ENCODE peak calls at places on chromosomes 3 and 15, in seven cellular contexts. One of them, this sample, is unnamed.

GRCh38 chr3:86987421-86987715 is 3.6 kb downstream of the VGLL3 start:
- DNase-seq in Panc1: no peak
- DNase-seq in GM23338: no peak
- DNase-seq in HepG2: no peak
- DNase-seq in A549: no peak
- DNase-seq in K562: no peak
- DNase-seq in HL-60: no peak
- DNase-seq in this sample: no peak

GRCh38 chr15:76147906-76148553 is 88.2 kb downstream of the TMEM266 start:
- DNase-seq in Panc1: peak
- DNase-seq in HL-60: peak
- DNase-seq in A549: peak
- DNase-seq in GM23338: peak
- DNase-seq in K562: peak
- DNase-seq in HepG2: no peak
- DNase-seq in this sample: peak

GRCh38 chr15:73926191-73927002 is at the start of gene LOXL1:
- DNase-seq in A549: no peak
- DNase-seq in HL-60: no peak
- DNase-seq in GM23338: peak
- DNase-seq in HepG2: peak
- DNase-seq in Panc1: no peak
- DNase-seq in K562: peak
- DNase-seq in this sample: peak

GRCh38 chr15:74272812-74273211 is 36.7 kb downstream of the CCDC33 start:
- DNase-seq in A549: no peak
- DNase-seq in HepG2: no peak
- DNase-seq in K562: no peak
- DNase-seq in Panc1: no peak
- DNase-seq in HL-60: no peak
- DNase-seq in GM23338: no peak
- DNase-seq in this sample: no peak

GRCh38 chr3:119279101-119279554 is 15.1 kb upstream of the ARHGAP31 start:
- DNase-seq in A549: peak
- DNase-seq in Panc1: no peak
- DNase-seq in HepG2: no peak
- DNase-seq in GM23338: no peak
- DNase-seq in K562: no peak
- DNase-seq in HL-60: no peak
- DNase-seq in this sample: no peak

GRCh38 chr3:51099794-51100542 is 285.1 kb upstream of the MANF start:
- DNase-seq in K562: peak
- DNase-seq in HepG2: peak
- DNase-seq in GM23338: peak
- DNase-seq in HL-60: peak
- DNase-seq in Panc1: peak
- DNase-seq in A549: peak
- DNase-seq in this sample: peak

GRCh38 chr15:44566176-44566575 is 29.2 kb downstream of the EIF3J start:
- DNase-seq in HL-60: no peak
- DNase-seq in GM23338: no peak
- DNase-seq in HepG2: no peak
- DNase-seq in A549: no peak
- DNase-seq in Panc1: no peak
- DNase-seq in K562: no peak
- DNase-seq in this sample: no peak

GRCh38 chr3:120661106-120661962 is 20.7 kb downstream of the HGD start:
- DNase-seq in A549: peak
- DNase-seq in HepG2: no peak
- DNase-seq in Panc1: no peak
- DNase-seq in HL-60: no peak
- DNase-seq in GM23338: no peak
- DNase-seq in K562: no peak
- DNase-seq in this sample: no peak

GRCh38 chr15:62606376-62607164 is 436.0 kb upstream of the TPM1 start:
- DNase-seq in HepG2: no peak
- DNase-seq in A549: peak
- DNase-seq in Panc1: no peak
- DNase-seq in HL-60: no peak
- DNase-seq in K562: no peak
- DNase-seq in GM23338: no peak
- DNase-seq in this sample: peak

GRCh38 chr3:118641608-118642007 is 393.0 kb downstream of the IGSF11 start:
- DNase-seq in A549: peak
- DNase-seq in Panc1: no peak
- DNase-seq in HL-60: no peak
- DNase-seq in HepG2: no peak
- DNase-seq in K562: no peak
- DNase-seq in GM23338: peak
- DNase-seq in this sample: no peak

GRCh38 chr3:16060945-16061344 is 113.5 kb upstream of the GALNT15 start:
- DNase-seq in Panc1: no peak
- DNase-seq in A549: peak
- DNase-seq in K562: no peak
- DNase-seq in HepG2: no peak
- DNase-seq in GM23338: no peak
- DNase-seq in HL-60: no peak
- DNase-seq in this sample: no peak

GRCh38 chr3:142987080-142987700 is 14.2 kb upstream of the U2SURP start:
- DNase-seq in Panc1: no peak
- DNase-seq in HepG2: peak
- DNase-seq in K562: no peak
- DNase-seq in HL-60: no peak
- DNase-seq in A549: peak
- DNase-seq in GM23338: peak
- DNase-seq in this sample: no peak

DNA sequence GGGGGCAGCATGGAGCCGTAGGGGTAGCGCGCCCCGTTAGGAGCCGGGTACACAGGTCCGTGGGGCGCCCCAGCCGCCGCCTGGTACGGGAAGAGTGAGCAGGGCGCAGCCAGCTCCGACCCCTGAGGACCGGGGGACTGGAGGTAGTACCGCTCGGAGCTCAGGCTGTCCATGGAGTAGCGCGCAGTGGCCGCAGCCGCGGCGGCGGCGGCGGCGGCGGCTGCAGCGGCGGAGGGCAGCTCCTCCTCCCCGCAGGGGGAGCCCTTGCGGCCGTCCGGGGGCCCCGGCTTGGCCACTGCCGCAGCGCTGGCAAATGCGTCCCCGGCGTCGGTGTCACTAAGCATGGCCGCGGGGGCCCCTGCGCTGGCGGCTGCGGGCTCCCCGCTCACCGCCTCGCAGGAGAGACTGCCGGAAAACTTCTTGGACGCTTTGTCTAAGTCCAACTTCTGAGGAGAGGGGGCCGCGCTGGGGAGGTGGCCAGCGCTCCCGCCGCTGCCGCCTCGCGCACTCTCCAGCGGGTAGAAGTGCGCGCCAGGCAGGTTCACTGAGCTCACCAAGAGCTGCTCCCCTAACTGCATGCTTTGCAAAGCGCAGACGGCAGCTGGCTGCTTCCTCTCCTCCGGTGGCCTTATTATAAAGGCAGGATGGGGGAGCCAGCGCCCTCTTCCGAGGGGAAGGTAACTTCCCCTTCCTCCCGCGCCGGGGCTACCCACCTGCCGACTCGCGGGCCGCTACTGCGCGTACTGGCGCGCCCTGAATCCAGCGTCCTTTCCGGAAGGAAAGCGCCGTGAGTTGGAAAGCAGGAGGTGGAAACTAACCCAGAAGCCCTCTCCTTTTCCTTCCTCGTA is at the start of gene EOMES:
- DNase-seq in A549: peak
- DNase-seq in K562: no peak
- DNase-seq in Panc1: no peak
- DNase-seq in HL-60: peak
- DNase-seq in HepG2: peak
- DNase-seq in GM23338: peak
- DNase-seq in this sample: peak
- TF ChIP-seq REST in A549: no peak
- TF ChIP-seq REST in K562: no peak
- TF ChIP-seq REST in Panc1: no peak
- TF ChIP-seq REST in HL-60: no peak
- TF ChIP-seq REST in HepG2: no peak
- TF ChIP-seq REST in GM23338: no peak
- TF ChIP-seq REST in this sample: no peak

GRCh38 chr3:40979962-40980361 is 219.3 kb upstream of the CTNNB1 start:
- DNase-seq in HepG2: no peak
- DNase-seq in HL-60: no peak
- DNase-seq in K562: no peak
- DNase-seq in GM23338: no peak
- DNase-seq in Panc1: no peak
- DNase-seq in A549: no peak
- DNase-seq in this sample: no peak

GRCh38 chr3:40980467-40980866 is 218.8 kb upstream of the CTNNB1 start:
- DNase-seq in K562: no peak
- DNase-seq in Panc1: no peak
- DNase-seq in A549: no peak
- DNase-seq in GM23338: no peak
- DNase-seq in HepG2: no peak
- DNase-seq in HL-60: no peak
- DNase-seq in this sample: no peak

GRCh38 chr3:40990062-40990456 is 209.2 kb upstream of the CTNNB1 start:
- DNase-seq in K562: no peak
- DNase-seq in Panc1: no peak
- DNase-seq in A549: no peak
- DNase-seq in HL-60: no peak
- DNase-seq in GM23338: no peak
- DNase-seq in HepG2: no peak
- DNase-seq in this sample: no peak

GRCh38 chr3:40989141-40990061 is 209.9 kb upstream of the CTNNB1 start:
- DNase-seq in K562: no peak
- DNase-seq in A549: no peak
- DNase-seq in GM23338: no peak
- DNase-seq in Panc1: no peak
- DNase-seq in HL-60: no peak
- DNase-seq in HepG2: no peak
- DNase-seq in this sample: no peak

GRCh38 chr3:40985195-40985594 is 214.1 kb upstream of the CTNNB1 start:
- DNase-seq in Panc1: no peak
- DNase-seq in GM23338: no peak
- DNase-seq in HepG2: no peak
- DNase-seq in HL-60: no peak
- DNase-seq in K562: no peak
- DNase-seq in A549: no peak
- DNase-seq in this sample: no peak
- TF ChIP-seq REST in Panc1: no peak
- TF ChIP-seq REST in GM23338: no peak
- TF ChIP-seq REST in HepG2: no peak
- TF ChIP-seq REST in HL-60: no peak
- TF ChIP-seq REST in K562: no peak
- TF ChIP-seq REST in A549: no peak
- TF ChIP-seq REST in this sample: no peak

GRCh38 chr3:102161362-102162006 is 273.3 kb upstream of the ZPLD1 start:
- DNase-seq in HL-60: no peak
- DNase-seq in GM23338: no peak
- DNase-seq in Panc1: no peak
- DNase-seq in K562: no peak
- DNase-seq in HepG2: no peak
- DNase-seq in A549: no peak
- DNase-seq in this sample: no peak

GRCh38 chr3:102163818-102164154 is 271.0 kb upstream of the ZPLD1 start:
- DNase-seq in HepG2: no peak
- DNase-seq in Panc1: no peak
- DNase-seq in A549: no peak
- DNase-seq in K562: no peak
- DNase-seq in HL-60: no peak
- DNase-seq in GM23338: no peak
- DNase-seq in this sample: no peak

GRCh38 chr3:102163039-102163817 is 271.6 kb upstream of the ZPLD1 start:
- DNase-seq in HL-60: no peak
- DNase-seq in A549: peak
- DNase-seq in K562: no peak
- DNase-seq in GM23338: no peak
- DNase-seq in Panc1: no peak
- DNase-seq in HepG2: no peak
- DNase-seq in this sample: no peak

GRCh38 chr3:102162251-102162650 is 272.6 kb upstream of the ZPLD1 start:
- DNase-seq in Panc1: no peak
- DNase-seq in K562: no peak
- DNase-seq in HepG2: no peak
- DNase-seq in GM23338: no peak
- DNase-seq in A549: no peak
- DNase-seq in HL-60: no peak
- DNase-seq in this sample: no peak

DNA sequence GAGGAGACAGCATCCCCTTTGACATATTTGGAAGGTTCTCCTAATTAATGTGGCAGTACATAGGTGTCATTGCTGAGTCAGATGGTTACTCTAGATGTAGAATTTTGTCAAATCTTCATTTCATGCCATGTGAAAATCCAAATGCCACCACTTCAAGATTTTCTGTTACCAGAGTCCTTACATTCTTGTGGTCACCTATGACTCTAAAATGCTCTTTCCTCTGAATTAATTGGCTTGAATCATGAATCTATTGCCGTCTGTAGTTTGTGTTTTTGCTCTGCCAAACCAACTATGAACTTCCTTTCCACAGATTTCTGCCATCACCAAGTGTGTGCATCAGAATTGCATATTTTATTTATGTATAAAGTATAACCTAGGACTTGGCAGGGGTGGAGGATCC is 269.4 kb upstream of the ZPLD1 start:
- DNase-seq in GM23338: no peak
- DNase-seq in Panc1: no peak
- DNase-seq in K562: no peak
- DNase-seq in HepG2: no peak
- DNase-seq in A549: no peak
- DNase-seq in HL-60: no peak
- DNase-seq in this sample: no peak
- TF ChIP-seq REST in GM23338: no peak
- TF ChIP-seq REST in Panc1: no peak
- TF ChIP-seq REST in K562: no peak
- TF ChIP-seq REST in HepG2: no peak
- TF ChIP-seq REST in A549: no peak
- TF ChIP-seq REST in HL-60: no peak
- TF ChIP-seq REST in this sample: no peak

DNA sequence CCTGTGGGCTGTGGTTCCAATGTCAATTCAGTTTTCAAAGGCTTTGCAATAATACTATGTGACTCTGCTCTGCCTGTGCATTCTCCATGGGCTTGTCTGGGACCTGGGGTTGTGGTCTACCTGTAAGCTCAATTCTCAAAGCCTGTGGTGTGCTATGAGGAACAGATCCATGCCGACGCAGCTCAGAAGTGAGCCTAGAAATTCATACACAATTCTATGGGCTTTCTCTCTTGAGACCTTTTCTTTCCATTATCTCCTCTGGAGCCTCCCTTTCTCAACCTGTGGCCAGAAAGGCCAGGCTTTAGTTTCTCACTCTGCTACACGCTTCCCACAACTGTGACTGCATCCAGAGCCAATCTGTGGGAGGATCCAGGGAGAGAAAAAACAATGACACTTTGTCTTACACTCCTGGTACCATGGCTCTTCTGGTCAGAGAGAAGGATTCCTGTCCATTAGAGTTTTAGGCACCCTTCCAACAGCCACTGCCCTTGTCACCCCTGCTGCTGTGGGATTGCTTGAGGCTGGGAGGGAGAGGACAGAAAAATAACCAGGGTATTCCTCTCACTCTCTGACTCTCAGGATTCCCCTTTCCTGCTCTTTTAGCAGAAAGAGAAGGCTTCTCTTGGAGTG is 34.1 kb upstream of the KLF13 start:
- DNase-seq in HepG2: peak
- DNase-seq in GM23338: no peak
- DNase-seq in K562: no peak
- DNase-seq in HL-60: no peak
- DNase-seq in A549: no peak
- DNase-seq in Panc1: no peak
- DNase-seq in this sample: no peak
- TF ChIP-seq REST in HepG2: no peak
- TF ChIP-seq REST in GM23338: no peak
- TF ChIP-seq REST in K562: no peak
- TF ChIP-seq REST in HL-60: no peak
- TF ChIP-seq REST in A549: no peak
- TF ChIP-seq REST in Panc1: no peak
- TF ChIP-seq REST in this sample: no peak

GRCh38 chr15:90249123-90249863 is at the start of gene TTLL13:
- DNase-seq in HepG2: peak
- DNase-seq in K562: peak
- DNase-seq in A549: peak
- DNase-seq in GM23338: peak
- DNase-seq in HL-60: peak
- DNase-seq in Panc1: no peak
- DNase-seq in this sample: peak
- TF ChIP-seq REST in HepG2: no peak
- TF ChIP-seq REST in K562: peak
- TF ChIP-seq REST in A549: no peak
- TF ChIP-seq REST in GM23338: no peak
- TF ChIP-seq REST in HL-60: no peak
- TF ChIP-seq REST in Panc1: no peak
- TF ChIP-seq REST in this sample: no peak

This sample was measured in HCT116.